ENCODE peak calls at places on chromosomes 13 and 19, in five cellular contexts. One of them, this sample, is unnamed.

GRCh38 chr13:63954683-63955082 is 2539.0 kb upstream of the PCDH20 start:
- DNase-seq in cardiac muscle cell: no peak
- DNase-seq in colonic mucosa: no peak
- DNase-seq in IMR-90: no peak
- DNase-seq in dorsolateral prefrontal cortex: no peak
- DNase-seq in this sample: no peak

GRCh38 chr19:5222821-5223321 is 117.7 kb downstream of the PTPRS start:
- DNase-seq in cardiac muscle cell: no peak
- DNase-seq in colonic mucosa: no peak
- DNase-seq in IMR-90: no peak
- DNase-seq in dorsolateral prefrontal cortex: no peak
- DNase-seq in this sample: no peak

GRCh38 chr19:28633223-28634030 is 579.5 kb downstream of the UQCRFS1 start:
- DNase-seq in cardiac muscle cell: peak; percentile 44
- DNase-seq in colonic mucosa: peak; percentile 57
- DNase-seq in IMR-90: peak; percentile 1
- DNase-seq in dorsolateral prefrontal cortex: no peak
- DNase-seq in this sample: no peak

GRCh38 chr13:109949395-109949794 is 163.0 kb upstream of the IRS2 start:
- DNase-seq in cardiac muscle cell: no peak
- DNase-seq in colonic mucosa: no peak
- DNase-seq in IMR-90: peak; percentile 23
- DNase-seq in dorsolateral prefrontal cortex: no peak
- DNase-seq in this sample: no peak

GRCh38 chr13:32384702-32385101 is 43.2 kb downstream of the N4BP2L1 start:
- DNase-seq in cardiac muscle cell: no peak
- DNase-seq in colonic mucosa: no peak
- DNase-seq in IMR-90: no peak
- DNase-seq in dorsolateral prefrontal cortex: no peak
- DNase-seq in this sample: no peak

GRCh38 chr13:41402695-41403511 is 54.4 kb upstream of the RGCC start:
- DNase-seq in cardiac muscle cell: peak; percentile 5
- DNase-seq in colonic mucosa: no peak
- DNase-seq in IMR-90: no peak
- DNase-seq in dorsolateral prefrontal cortex: no peak
- DNase-seq in this sample: no peak

GRCh38 chr19:48969276-48970138 is 4.4 kb downstream of the FTL start:
- DNase-seq in cardiac muscle cell: no peak
- DNase-seq in colonic mucosa: no peak
- DNase-seq in IMR-90: no peak
- DNase-seq in dorsolateral prefrontal cortex: no peak
- DNase-seq in this sample: no peak

GRCh38 chr19:2248136-2249009 is 750 bp upstream of the AMH start:
- DNase-seq in cardiac muscle cell: no peak
- DNase-seq in colonic mucosa: no peak
- DNase-seq in IMR-90: no peak
- DNase-seq in dorsolateral prefrontal cortex: no peak
- DNase-seq in this sample: no peak

GRCh38 chr13:66222926-66223325 is 1007.2 kb downstream of the PCDH9 start:
- DNase-seq in cardiac muscle cell: no peak
- DNase-seq in colonic mucosa: no peak
- DNase-seq in IMR-90: no peak
- DNase-seq in dorsolateral prefrontal cortex: no peak
- DNase-seq in this sample: no peak

GRCh38 chr19:29289020-29289419 is 76.1 kb upstream of the UQCRFS1 start:
- DNase-seq in cardiac muscle cell: no peak
- DNase-seq in colonic mucosa: no peak
- DNase-seq in IMR-90: no peak
- DNase-seq in dorsolateral prefrontal cortex: no peak
- DNase-seq in this sample: no peak

GRCh38 chr19:55703790-55704215 is 28.8 kb downstream of the EPN1 start:
- DNase-seq in cardiac muscle cell: no peak
- DNase-seq in colonic mucosa: no peak
- DNase-seq in IMR-90: no peak
- DNase-seq in dorsolateral prefrontal cortex: no peak
- DNase-seq in this sample: peak; percentile 8

GRCh38 chr13:24563087-24563486 is 50.5 kb upstream of the PARP4 start:
- DNase-seq in cardiac muscle cell: no peak
- DNase-seq in colonic mucosa: no peak
- DNase-seq in IMR-90: no peak
- DNase-seq in dorsolateral prefrontal cortex: no peak
- DNase-seq in this sample: no peak

GRCh38 chr19:33193269-33193863 is 764 bp upstream of the LRP3 start:
- DNase-seq in cardiac muscle cell: no peak
- DNase-seq in colonic mucosa: no peak
- DNase-seq in IMR-90: no peak
- DNase-seq in dorsolateral prefrontal cortex: no peak
- DNase-seq in this sample: no peak

GRCh38 chr19:1577929-1578618 is 9.9 kb upstream of the MEX3D start:
- DNase-seq in cardiac muscle cell: no peak
- DNase-seq in colonic mucosa: no peak
- DNase-seq in IMR-90: no peak
- DNase-seq in dorsolateral prefrontal cortex: no peak
- DNase-seq in this sample: no peak

GRCh38 chr13:53201454-53202225 is 173.0 kb downstream of the OLFM4 start:
- DNase-seq in cardiac muscle cell: peak; percentile 53
- DNase-seq in colonic mucosa: peak; percentile 19
- DNase-seq in IMR-90: no peak
- DNase-seq in dorsolateral prefrontal cortex: no peak
- DNase-seq in this sample: peak; percentile 16

GRCh38 chr19:45615795-45616708 is 14.0 kb upstream of the GPR4 start:
- DNase-seq in cardiac muscle cell: peak; percentile 98
- DNase-seq in colonic mucosa: peak; percentile 96
- DNase-seq in IMR-90: peak; percentile 80
- DNase-seq in dorsolateral prefrontal cortex: peak; percentile 36
- DNase-seq in this sample: no peak

GRCh38 chr13:95569966-95570365 is 17.4 kb downstream of the CLDN10 start:
- DNase-seq in cardiac muscle cell: no peak
- DNase-seq in colonic mucosa: no peak
- DNase-seq in IMR-90: no peak
- DNase-seq in dorsolateral prefrontal cortex: no peak
- DNase-seq in this sample: no peak

GRCh38 chr13:66195238-66195637 is 1034.9 kb downstream of the PCDH9 start:
- DNase-seq in cardiac muscle cell: no peak
- DNase-seq in colonic mucosa: no peak
- DNase-seq in IMR-90: no peak
- DNase-seq in dorsolateral prefrontal cortex: no peak
- DNase-seq in this sample: no peak

GRCh38 chr19:10010247-10010691 is at the start of gene COL5A3:
- DNase-seq in cardiac muscle cell: no peak
- DNase-seq in colonic mucosa: peak; percentile 60
- DNase-seq in IMR-90: peak; percentile 58
- DNase-seq in dorsolateral prefrontal cortex: no peak
- DNase-seq in this sample: no peak

GRCh38 chr13:32278456-32278855 is 36.7 kb downstream of the ZAR1L start:
- DNase-seq in cardiac muscle cell: no peak
- DNase-seq in colonic mucosa: no peak
- DNase-seq in IMR-90: peak; percentile 91
- DNase-seq in dorsolateral prefrontal cortex: no peak
- DNase-seq in this sample: no peak

GRCh38 chr13:27526516-27526915 is 76.2 kb upstream of the MTIF3 start:
- DNase-seq in cardiac muscle cell: no peak
- DNase-seq in colonic mucosa: no peak
- DNase-seq in IMR-90: no peak
- DNase-seq in dorsolateral prefrontal cortex: no peak
- DNase-seq in this sample: no peak

GRCh38 chr19:7905298-7905697 is 1.6 kb downstream of the MAP2K7 start:
- DNase-seq in cardiac muscle cell: no peak
- DNase-seq in colonic mucosa: no peak
- DNase-seq in IMR-90: no peak
- DNase-seq in dorsolateral prefrontal cortex: no peak
- DNase-seq in this sample: no peak

GRCh38 chr13:113843063-113843654 is 20.7 kb downstream of the GAS6 start:
- DNase-seq in cardiac muscle cell: no peak
- DNase-seq in colonic mucosa: no peak
- DNase-seq in IMR-90: no peak
- DNase-seq in dorsolateral prefrontal cortex: peak; percentile 21
- DNase-seq in this sample: no peak

GRCh38 chr13:113845723-113846638 is 17.9 kb downstream of the GAS6 start:
- DNase-seq in cardiac muscle cell: no peak
- DNase-seq in colonic mucosa: no peak
- DNase-seq in IMR-90: no peak
- DNase-seq in dorsolateral prefrontal cortex: no peak
- DNase-seq in this sample: no peak

GRCh38 chr13:113846639-113847318 is 17.1 kb downstream of the GAS6 start:
- DNase-seq in cardiac muscle cell: no peak
- DNase-seq in colonic mucosa: no peak
- DNase-seq in IMR-90: no peak
- DNase-seq in dorsolateral prefrontal cortex: no peak
- DNase-seq in this sample: no peak

GRCh38 chr13:113843864-113844556 is 19.9 kb downstream of the GAS6 start:
- DNase-seq in cardiac muscle cell: no peak
- DNase-seq in colonic mucosa: no peak
- DNase-seq in IMR-90: no peak
- DNase-seq in dorsolateral prefrontal cortex: no peak
- DNase-seq in this sample: no peak

GRCh38 chr13:113845055-113845454 is 18.8 kb downstream of the GAS6 start:
- DNase-seq in cardiac muscle cell: no peak
- DNase-seq in colonic mucosa: no peak
- DNase-seq in IMR-90: no peak
- DNase-seq in dorsolateral prefrontal cortex: no peak
- DNase-seq in this sample: no peak
- H3K27ac ChIP-seq in cardiac muscle cell: no peak overlapping the region
- H3K27ac ChIP-seq in colonic mucosa: no peak overlapping the region
- H3K27ac ChIP-seq in IMR-90: peak overlapping the region; percentile 22
- H3K27ac ChIP-seq in dorsolateral prefrontal cortex: no peak overlapping the region
- H3K27ac ChIP-seq in this sample: no peak overlapping the region

GRCh38 chr19:38386968-38387549 is 775 bp downstream of the GGN start:
- DNase-seq in cardiac muscle cell: peak; percentile 13
- DNase-seq in colonic mucosa: peak; percentile 27
- DNase-seq in IMR-90: no peak
- DNase-seq in dorsolateral prefrontal cortex: no peak
- DNase-seq in this sample: no peak

GRCh38 chr19:38389957-38390924 is 1.7 kb downstream of the SPRED3 start:
- DNase-seq in cardiac muscle cell: no peak
- DNase-seq in colonic mucosa: no peak
- DNase-seq in IMR-90: no peak
- DNase-seq in dorsolateral prefrontal cortex: no peak
- DNase-seq in this sample: no peak

GRCh38 chr19:38387550-38388309 is at the start of gene GGN:
- DNase-seq in cardiac muscle cell: peak; percentile 96
- DNase-seq in colonic mucosa: peak; percentile 88
- DNase-seq in IMR-90: peak; percentile 93
- DNase-seq in dorsolateral prefrontal cortex: peak; percentile 81
- DNase-seq in this sample: peak; percentile 44

GRCh38 chr19:38388310-38389100 is at the start of gene SPRED3:
- DNase-seq in cardiac muscle cell: peak; percentile 73
- DNase-seq in colonic mucosa: no peak
- DNase-seq in IMR-90: peak; percentile 66
- DNase-seq in dorsolateral prefrontal cortex: peak; percentile 50
- DNase-seq in this sample: peak; percentile 44

DNA sequence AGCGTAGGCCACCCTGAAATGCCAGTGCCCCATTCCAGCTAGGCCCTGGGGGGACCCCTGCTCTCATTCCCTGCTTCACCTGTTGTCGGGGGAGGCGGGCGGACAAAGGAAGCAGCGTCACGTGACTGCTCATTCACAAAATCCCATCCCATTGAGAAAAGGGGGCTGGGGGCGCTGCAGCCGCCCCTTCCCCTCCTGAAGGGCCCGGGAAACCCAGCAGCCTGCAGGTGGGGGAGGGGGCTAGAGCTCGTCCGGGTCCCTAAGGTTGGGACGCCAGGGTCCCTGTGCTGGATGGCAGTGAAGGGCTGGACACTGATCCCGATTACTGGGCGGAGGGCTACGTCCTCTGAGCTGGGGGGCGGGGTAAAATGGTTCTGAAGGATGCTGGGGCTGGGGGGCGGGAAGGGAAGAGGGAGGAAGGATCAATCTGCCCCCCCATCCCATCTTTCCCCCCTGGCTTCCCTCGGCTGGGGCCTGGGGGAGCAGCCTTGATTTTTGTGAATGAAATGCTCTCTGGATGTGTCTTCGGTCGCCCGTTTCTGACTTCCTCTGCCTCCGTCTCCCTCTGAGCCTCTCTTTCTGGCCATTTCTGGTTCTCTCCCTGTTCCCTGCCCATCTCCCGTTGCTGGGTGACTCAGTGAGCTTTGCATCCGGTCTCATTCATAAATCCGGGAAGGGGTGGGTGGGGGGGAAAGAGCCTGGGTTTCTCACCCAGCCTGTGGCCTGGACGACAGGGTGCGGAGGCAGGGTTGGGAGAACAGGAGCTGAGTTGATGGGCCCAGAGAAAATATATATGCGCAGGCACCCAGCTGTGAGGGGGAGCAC is 816 bp downstream of the SPRED3 start:
- DNase-seq in cardiac muscle cell: peak; percentile 41
- DNase-seq in colonic mucosa: no peak
- DNase-seq in IMR-90: peak; percentile 82
- DNase-seq in dorsolateral prefrontal cortex: peak; percentile 37
- DNase-seq in this sample: no peak
- H3K27ac ChIP-seq in cardiac muscle cell: no peak overlapping the region
- H3K27ac ChIP-seq in colonic mucosa: no peak overlapping the region
- H3K27ac ChIP-seq in IMR-90: peak overlapping the region; percentile 90
- H3K27ac ChIP-seq in dorsolateral prefrontal cortex: peak overlapping the region; percentile 56
- H3K27ac ChIP-seq in this sample: peak overlapping the region; percentile 58

DNA sequence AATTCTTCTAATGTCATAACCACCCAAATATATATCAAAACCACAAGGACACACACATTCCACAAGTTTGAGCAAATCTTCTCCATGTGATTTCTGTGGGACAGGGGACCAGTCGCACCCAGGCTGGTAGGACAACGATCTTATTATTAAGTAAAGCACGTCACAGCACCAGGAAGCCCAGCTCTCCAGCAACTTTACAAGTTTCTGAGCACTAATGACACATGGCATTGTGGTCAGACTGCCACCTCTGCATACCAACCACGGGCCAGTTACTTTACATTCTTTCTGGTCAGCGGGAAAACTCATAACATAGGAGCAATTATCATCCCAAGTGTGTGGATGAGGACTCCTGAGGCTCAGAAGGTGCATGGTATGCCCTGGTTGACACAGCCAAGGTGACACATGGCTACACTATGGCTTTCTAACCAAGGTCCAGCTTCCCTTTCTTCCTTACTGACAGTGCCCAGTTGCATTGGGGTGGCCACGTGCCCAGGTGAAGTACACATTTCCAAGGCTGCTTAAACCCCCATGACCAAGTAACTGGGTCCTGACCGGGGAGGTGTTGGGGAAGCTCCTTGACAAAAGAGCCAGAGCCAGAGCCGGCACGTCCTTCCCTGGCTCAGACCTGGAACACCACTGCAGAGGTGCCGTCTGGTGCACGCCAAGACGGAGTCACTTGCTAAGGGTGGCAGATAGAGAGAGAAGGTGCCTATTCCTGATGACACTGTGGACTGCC is 27.4 kb downstream of the LATS2 start:
- DNase-seq in cardiac muscle cell: no peak
- DNase-seq in colonic mucosa: no peak
- DNase-seq in IMR-90: no peak
- DNase-seq in dorsolateral prefrontal cortex: no peak
- DNase-seq in this sample: no peak
- H3K27ac ChIP-seq in cardiac muscle cell: no peak overlapping the region
- H3K27ac ChIP-seq in colonic mucosa: no peak overlapping the region
- H3K27ac ChIP-seq in IMR-90: peak overlapping the region; percentile 15
- H3K27ac ChIP-seq in dorsolateral prefrontal cortex: no peak overlapping the region
- H3K27ac ChIP-seq in this sample: peak overlapping the region; percentile 8

DNA sequence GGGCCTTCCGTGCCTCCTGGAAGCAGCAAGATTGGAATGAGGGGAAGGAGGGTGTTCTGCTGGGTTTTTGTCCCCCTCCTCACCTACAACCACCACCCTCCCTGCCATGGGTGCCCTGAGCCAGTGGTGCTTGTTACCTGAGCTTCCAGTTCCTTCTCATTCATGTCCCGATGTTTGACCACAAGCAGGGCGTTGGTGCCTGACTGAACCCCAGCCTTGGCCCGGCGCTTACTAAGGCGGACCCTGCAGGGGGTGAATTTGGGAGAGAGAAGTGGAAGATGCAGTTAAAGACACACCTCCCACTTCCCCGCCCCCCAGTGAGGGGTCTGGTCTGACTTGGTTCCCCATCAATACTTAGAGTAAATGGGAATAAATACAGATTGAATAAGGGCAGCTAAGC is 4.3 kb downstream of the PAF1 start:
- DNase-seq in cardiac muscle cell: no peak
- DNase-seq in colonic mucosa: no peak
- DNase-seq in IMR-90: no peak
- DNase-seq in dorsolateral prefrontal cortex: no peak
- DNase-seq in this sample: no peak
- H3K27ac ChIP-seq in cardiac muscle cell: peak overlapping the region; percentile 66
- H3K27ac ChIP-seq in colonic mucosa: no peak overlapping the region
- H3K27ac ChIP-seq in IMR-90: no peak overlapping the region
- H3K27ac ChIP-seq in dorsolateral prefrontal cortex: no peak overlapping the region
- H3K27ac ChIP-seq in this sample: no peak overlapping the region